ENCODE peak calls at places on chromosome 6, in seven cellular contexts. One of them, this sample, is unnamed.

GRCh38 chr6:35691027-35691824 is 2.5 kb upstream of the FKBP5 start:
- DNase-seq in HCT116: no peak
- DNase-seq in breast epithelium: peak; percentile 78
- DNase-seq in K562: no peak
- DNase-seq in vagina: peak; percentile 98
- DNase-seq in stomach: peak; percentile 89
- DNase-seq in esophagus muscularis mucosa: peak; percentile 96
- DNase-seq in this sample: peak; percentile 77

GRCh38 chr6:134436281-134436815 is 118.4 kb upstream of the SGK1 start:
- DNase-seq in HCT116: peak; percentile 75
- DNase-seq in breast epithelium: no peak
- DNase-seq in K562: peak; percentile 62
- DNase-seq in vagina: no peak
- DNase-seq in stomach: no peak
- DNase-seq in esophagus muscularis mucosa: no peak
- DNase-seq in this sample: peak; percentile 24

GRCh38 chr6:15936503-15936902 is 192.4 kb upstream of the MYLIP start:
- DNase-seq in HCT116: no peak
- DNase-seq in breast epithelium: no peak
- DNase-seq in K562: peak; percentile 21
- DNase-seq in vagina: no peak
- DNase-seq in stomach: no peak
- DNase-seq in esophagus muscularis mucosa: no peak
- DNase-seq in this sample: no peak

GRCh38 chr6:4346659-4347333 is 211.4 kb upstream of the ECI2 start:
- DNase-seq in HCT116: no peak
- DNase-seq in breast epithelium: no peak
- DNase-seq in K562: no peak
- DNase-seq in vagina: peak; percentile 72
- DNase-seq in stomach: no peak
- DNase-seq in esophagus muscularis mucosa: peak; percentile 72
- DNase-seq in this sample: no peak

GRCh38 chr6:135950709-135951108 is 99.2 kb downstream of the PDE7B start:
- DNase-seq in HCT116: no peak
- DNase-seq in breast epithelium: no peak
- DNase-seq in K562: no peak
- DNase-seq in vagina: no peak
- DNase-seq in stomach: no peak
- DNase-seq in esophagus muscularis mucosa: no peak
- DNase-seq in this sample: no peak

GRCh38 chr6:143157146-143157545 is 96.5 kb downstream of the AIG1 start:
- DNase-seq in HCT116: no peak
- DNase-seq in breast epithelium: no peak
- DNase-seq in K562: no peak
- DNase-seq in vagina: no peak
- DNase-seq in stomach: no peak
- DNase-seq in esophagus muscularis mucosa: no peak
- DNase-seq in this sample: no peak

GRCh38 chr6:35188886-35189285 is 24.9 kb upstream of the SCUBE3 start:
- DNase-seq in HCT116: no peak
- DNase-seq in breast epithelium: no peak
- DNase-seq in K562: no peak
- DNase-seq in vagina: no peak
- DNase-seq in stomach: no peak
- DNase-seq in esophagus muscularis mucosa: no peak
- DNase-seq in this sample: no peak

GRCh38 chr6:158905277-158905676 is 86.1 kb upstream of the EZR start:
- DNase-seq in HCT116: peak; percentile 47
- DNase-seq in breast epithelium: no peak
- DNase-seq in K562: peak; percentile 42
- DNase-seq in vagina: no peak
- DNase-seq in stomach: no peak
- DNase-seq in esophagus muscularis mucosa: no peak
- DNase-seq in this sample: no peak

GRCh38 chr6:111625099-111625416 is 19.4 kb upstream of the TRAF3IP2 start:
- DNase-seq in HCT116: no peak
- DNase-seq in breast epithelium: no peak
- DNase-seq in K562: no peak
- DNase-seq in vagina: peak; percentile 76
- DNase-seq in stomach: no peak
- DNase-seq in esophagus muscularis mucosa: no peak
- DNase-seq in this sample: no peak

GRCh38 chr6:44734886-44735630 is 347.6 kb downstream of the CDC5L start:
- DNase-seq in HCT116: no peak
- DNase-seq in breast epithelium: no peak
- DNase-seq in K562: no peak
- DNase-seq in vagina: peak; percentile 32
- DNase-seq in stomach: no peak
- DNase-seq in esophagus muscularis mucosa: peak; percentile 77
- DNase-seq in this sample: no peak

GRCh38 chr6:124962617-124963415 is 579 bp downstream of the RNF217 start:
- DNase-seq in HCT116: no peak
- DNase-seq in breast epithelium: no peak
- DNase-seq in K562: peak; percentile 55
- DNase-seq in vagina: no peak
- DNase-seq in stomach: peak; percentile 40
- DNase-seq in esophagus muscularis mucosa: no peak
- DNase-seq in this sample: peak; percentile 49

GRCh38 chr6:86581833-86582232 is 355.5 kb upstream of the HTR1E start:
- DNase-seq in HCT116: peak; percentile 31
- DNase-seq in breast epithelium: no peak
- DNase-seq in K562: no peak
- DNase-seq in vagina: no peak
- DNase-seq in stomach: no peak
- DNase-seq in esophagus muscularis mucosa: no peak
- DNase-seq in this sample: no peak

GRCh38 chr6:41334482-41335023 is 855 bp upstream of the NCR2 start:
- DNase-seq in HCT116: no peak
- DNase-seq in breast epithelium: no peak
- DNase-seq in K562: no peak
- DNase-seq in vagina: peak; percentile 74
- DNase-seq in stomach: no peak
- DNase-seq in esophagus muscularis mucosa: peak; percentile 91
- DNase-seq in this sample: no peak

GRCh38 chr6:159056941-159057340 is 12.2 kb upstream of the TAGAP start:
- DNase-seq in HCT116: no peak
- DNase-seq in breast epithelium: no peak
- DNase-seq in K562: no peak
- DNase-seq in vagina: no peak
- DNase-seq in stomach: no peak
- DNase-seq in esophagus muscularis mucosa: no peak
- DNase-seq in this sample: no peak

GRCh38 chr6:16292942-16293341 is 54.6 kb downstream of the GMPR start:
- DNase-seq in HCT116: no peak
- DNase-seq in breast epithelium: no peak
- DNase-seq in K562: no peak
- DNase-seq in vagina: no peak
- DNase-seq in stomach: no peak
- DNase-seq in esophagus muscularis mucosa: no peak
- DNase-seq in this sample: no peak

GRCh38 chr6:14721103-14721758 is 524.6 kb upstream of the JARID2 start:
- DNase-seq in HCT116: no peak
- DNase-seq in breast epithelium: no peak
- DNase-seq in K562: no peak
- DNase-seq in vagina: no peak
- DNase-seq in stomach: no peak
- DNase-seq in esophagus muscularis mucosa: no peak
- DNase-seq in this sample: no peak

GRCh38 chr6:89161326-89162046 is 15.6 kb downstream of the PM20D2 start:
- DNase-seq in HCT116: no peak
- DNase-seq in breast epithelium: no peak
- DNase-seq in K562: peak; percentile 6
- DNase-seq in vagina: no peak
- DNase-seq in stomach: no peak
- DNase-seq in esophagus muscularis mucosa: no peak
- DNase-seq in this sample: no peak

GRCh38 chr6:90288404-90288803 is 8.2 kb downstream of the BACH2 start:
- DNase-seq in HCT116: no peak
- DNase-seq in breast epithelium: no peak
- DNase-seq in K562: peak; percentile 16
- DNase-seq in vagina: no peak
- DNase-seq in stomach: no peak
- DNase-seq in esophagus muscularis mucosa: no peak
- DNase-seq in this sample: no peak

DNA sequence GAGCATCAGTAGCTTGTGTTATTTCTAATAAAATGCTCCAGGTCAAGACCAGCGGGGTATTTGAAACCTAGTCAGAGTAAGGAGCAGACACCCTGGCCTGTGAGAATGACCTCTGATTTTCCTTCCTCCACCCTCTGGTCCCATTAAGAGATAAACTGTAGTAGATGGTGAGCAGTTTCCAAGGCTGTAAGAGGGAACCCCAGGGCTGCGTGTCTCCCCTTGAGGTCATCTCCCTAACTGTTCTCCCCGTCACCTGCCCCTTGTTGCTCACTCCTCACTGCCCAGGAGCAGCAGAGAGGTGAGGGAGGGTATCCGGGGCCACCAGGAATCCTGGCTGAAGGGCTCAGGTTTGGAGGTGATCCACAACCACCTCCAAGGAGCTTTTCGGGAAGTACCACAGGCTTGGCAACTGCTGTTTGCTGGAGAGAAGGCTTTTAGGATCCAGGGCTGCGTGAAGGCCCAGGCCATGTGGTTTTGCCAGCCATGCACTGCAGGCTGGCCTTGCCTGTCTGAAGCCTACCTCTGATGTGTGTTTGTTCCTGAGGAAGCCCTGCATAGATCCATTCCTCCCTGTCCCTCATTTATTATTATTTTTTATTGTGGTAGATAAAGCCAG is 62.5 kb downstream of the RREB1 start:
- DNase-seq in HCT116: no peak
- DNase-seq in breast epithelium: no peak
- DNase-seq in K562: no peak
- DNase-seq in vagina: no peak
- DNase-seq in stomach: no peak
- DNase-seq in esophagus muscularis mucosa: peak; percentile 88
- DNase-seq in this sample: no peak
- H3K4me1 ChIP-seq in HCT116: peaks cover 7% of the 10 kb centered on the region
- H3K4me1 ChIP-seq in breast epithelium: peaks cover 10% of the 10 kb centered on the region
- H3K4me1 ChIP-seq in K562: peaks cover 90% of the 10 kb centered on the region
- H3K4me1 ChIP-seq in vagina: peaks cover 75% of the 10 kb centered on the region
- H3K4me1 ChIP-seq in stomach: peaks cover 72% of the 10 kb centered on the region
- H3K4me1 ChIP-seq in esophagus muscularis mucosa: peaks cover 87% of the 10 kb centered on the region
- H3K4me1 ChIP-seq in this sample: peaks cover 74% of the 10 kb centered on the region

DNA sequence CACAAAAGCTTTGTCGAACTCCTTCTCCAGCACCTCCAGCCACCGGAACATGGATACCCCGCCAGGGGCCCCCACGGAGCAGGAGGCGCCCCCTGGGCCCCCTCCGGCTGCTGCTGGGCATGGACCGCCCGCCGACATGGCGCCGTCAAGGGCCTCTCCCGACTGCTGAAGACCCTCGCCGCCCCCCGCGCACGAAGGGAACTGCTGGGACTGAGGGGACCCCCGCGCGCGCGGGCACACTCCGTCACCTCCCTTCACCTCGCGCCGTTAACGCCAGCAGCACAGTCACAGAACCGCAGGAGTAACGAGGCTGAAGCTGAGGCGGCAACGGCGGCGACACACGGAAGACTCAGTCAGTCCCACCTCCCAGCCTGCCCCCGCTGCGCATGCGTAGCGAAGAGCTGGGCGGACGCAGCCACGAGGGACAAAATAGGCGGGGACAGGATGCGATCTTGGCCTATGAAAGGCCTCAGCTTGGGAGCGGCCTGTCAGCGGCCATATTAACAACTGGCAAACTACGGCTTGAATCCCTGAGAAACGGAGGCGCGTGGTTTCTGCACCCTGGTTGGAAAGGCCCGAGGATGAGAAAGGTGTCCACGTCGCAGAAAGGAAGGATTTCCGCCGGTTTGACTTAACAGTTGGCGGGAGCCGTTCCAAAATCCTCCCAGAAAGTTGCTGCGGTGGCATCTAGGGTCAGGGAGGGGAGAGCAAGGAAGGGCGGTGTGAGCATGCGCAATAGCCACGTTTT is at the start of gene GOPC:
- DNase-seq in HCT116: peak; percentile 95
- DNase-seq in breast epithelium: peak; percentile 91
- DNase-seq in K562: peak; percentile 96
- DNase-seq in vagina: peak; percentile 98
- DNase-seq in stomach: peak; percentile 96
- DNase-seq in esophagus muscularis mucosa: peak; percentile 98
- DNase-seq in this sample: peak; percentile 96
- TF ChIP-seq POLR2A in HCT116: peak; percentile 77
- TF ChIP-seq POLR2A in breast epithelium: peak; percentile 55
- TF ChIP-seq POLR2A in K562: peak; percentile 95
- TF ChIP-seq POLR2A in vagina: peak; percentile 80
- TF ChIP-seq POLR2A in stomach: peak; percentile 55
- TF ChIP-seq POLR2A in esophagus muscularis mucosa: peak; percentile 34
- TF ChIP-seq POLR2A in this sample: peak; percentile 95

DNA sequence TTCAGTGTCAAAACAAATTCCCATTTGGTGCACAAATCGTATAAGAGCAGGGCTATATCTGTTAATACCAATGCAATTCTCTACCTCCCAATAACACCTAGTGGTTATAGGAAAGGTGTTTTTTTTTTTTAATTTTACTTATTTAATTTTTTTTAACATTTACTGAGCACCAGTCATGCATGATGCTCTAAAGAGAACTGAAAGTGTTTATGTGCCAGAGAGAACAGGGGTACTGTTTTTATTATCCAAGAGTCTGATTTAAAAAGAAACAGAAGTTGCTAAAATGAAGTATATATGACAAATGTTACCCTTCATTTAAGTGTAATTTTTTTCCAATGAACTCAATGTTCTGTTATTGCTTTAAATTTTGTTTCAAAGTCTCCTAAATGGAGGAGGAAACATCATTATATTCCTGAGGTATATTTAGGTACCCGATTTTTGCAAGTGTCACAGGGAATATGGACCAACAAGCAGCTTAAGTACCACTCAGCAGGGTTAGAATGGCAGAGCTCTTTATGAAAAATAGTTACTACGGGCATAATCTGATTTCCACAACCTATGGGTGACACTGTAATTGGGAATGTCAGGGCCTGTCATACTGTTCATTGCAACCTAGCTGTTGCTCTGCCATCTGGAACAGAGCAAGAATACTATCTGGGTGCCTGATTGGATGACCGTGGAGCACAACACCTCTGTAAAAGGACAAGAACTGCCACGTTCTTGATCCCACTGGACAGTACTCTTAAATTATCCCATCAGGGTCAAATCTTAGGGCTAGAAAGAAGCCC is 195.4 kb downstream of the KHDRBS2 start:
- DNase-seq in HCT116: no peak
- DNase-seq in breast epithelium: no peak
- DNase-seq in K562: no peak
- DNase-seq in vagina: no peak
- DNase-seq in stomach: no peak
- DNase-seq in esophagus muscularis mucosa: no peak
- DNase-seq in this sample: no peak
- TF ChIP-seq POLR2AphosphoS5 in HCT116: no peak
- TF ChIP-seq POLR2AphosphoS5 in breast epithelium: no peak
- TF ChIP-seq POLR2AphosphoS5 in K562: no peak
- TF ChIP-seq POLR2AphosphoS5 in vagina: no peak
- TF ChIP-seq POLR2AphosphoS5 in stomach: no peak
- TF ChIP-seq POLR2AphosphoS5 in esophagus muscularis mucosa: no peak
- TF ChIP-seq POLR2AphosphoS5 in this sample: no peak

DNA sequence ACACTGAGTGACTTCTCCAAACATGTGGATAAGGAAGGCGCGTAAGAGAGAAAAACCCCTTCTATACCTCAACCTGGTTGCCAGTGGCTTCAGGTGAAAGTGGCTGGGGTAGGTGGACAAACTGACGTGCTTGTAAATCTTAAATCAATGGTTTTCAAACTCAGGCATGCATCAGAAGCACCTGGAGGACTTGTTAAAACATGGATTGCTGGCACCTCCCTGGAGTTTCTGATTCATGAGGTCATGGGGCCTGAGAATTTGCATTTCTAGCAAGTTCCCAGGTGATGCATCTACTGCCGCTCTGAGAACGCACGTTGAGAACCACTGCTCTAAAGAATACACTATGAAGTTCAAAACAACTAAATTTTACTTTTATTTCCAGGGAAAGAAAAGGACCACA is 31.9 kb upstream of the TAB2 start:
- DNase-seq in HCT116: no peak
- DNase-seq in breast epithelium: no peak
- DNase-seq in K562: no peak
- DNase-seq in vagina: no peak
- DNase-seq in stomach: no peak
- DNase-seq in esophagus muscularis mucosa: no peak
- DNase-seq in this sample: no peak
- H3K4me1 ChIP-seq in HCT116: no peaks in the 10 kb centered on the region
- H3K4me1 ChIP-seq in breast epithelium: no peaks in the 10 kb centered on the region
- H3K4me1 ChIP-seq in K562: no peaks in the 10 kb centered on the region
- H3K4me1 ChIP-seq in vagina: no peaks in the 10 kb centered on the region
- H3K4me1 ChIP-seq in stomach: no peaks in the 10 kb centered on the region
- H3K4me1 ChIP-seq in esophagus muscularis mucosa: no peaks in the 10 kb centered on the region
- H3K4me1 ChIP-seq in this sample: no peaks in the 10 kb centered on the region